ENCODE peak calls at places on chromosome 7, in five cellular contexts. L is HepG2, C is K562, Z is H1, R is GM12878. N is an unnamed sample.

GRCh38 chr7:101636822-101637623 is 7.9 kb upstream of the MYL10 start:
- DNase-seq in L (no peak), C (no peak), Z (no peak), R (no peak), N (peak; percentile 37)

GRCh38 chr7:36620166-36620708 is 104.1 kb downstream of the AOAH start:
- DNase-seq in L (no peak), C (no peak), Z (no peak), R (no peak), N (no peak)

GRCh38 chr7:120404042-120404441 is 131.1 kb downstream of the KCND2 start:
- DNase-seq in L (no peak), C (no peak), Z (no peak), R (no peak), N (no peak)

GRCh38 chr7:139896288-139896687 is 67.2 kb downstream of the TBXAS1 start:
- DNase-seq in L (no peak), C (no peak), Z (no peak), R (no peak), N (no peak)

GRCh38 chr7:21367081-21367480 is 60.8 kb upstream of the SP4 start:
- DNase-seq in L (no peak), C (no peak), Z (no peak), R (no peak), N (no peak)

GRCh38 chr7:139594911-139595476 is 71.5 kb downstream of the CLEC2L start:
- DNase-seq in L (no peak), C (no peak), Z (no peak), R (no peak), N (no peak)

GRCh38 chr7:23529262-23529859 is 2.4 kb downstream of the TRA2A start:
- DNase-seq in L (no peak), C (no peak), Z (no peak), R (no peak), N (no peak)

GRCh38 chr7:32929430-32930161 is 27.6 kb upstream of the FKBP9 start:
- DNase-seq in L (no peak), C (no peak), Z (no peak), R (no peak), N (no peak)

GRCh38 chr7:101620991-101621390 is 8.1 kb downstream of the MYL10 start:
- DNase-seq in L (no peak), C (no peak), Z (no peak), R (no peak), N (peak; percentile 37)

GRCh38 chr7:34373940-34374339 is 284.1 kb upstream of the NPSR1 start:
- DNase-seq in L (no peak), C (no peak), Z (no peak), R (no peak), N (no peak)

GRCh38 chr7:150428671-150429451 is 21.6 kb upstream of the GIMAP8 start:
- DNase-seq in L (no peak), C (no peak), Z (peak; percentile 49), R (peak; percentile 61), N (no peak)

GRCh38 chr7:42961182-42961581 is 29.0 kb downstream of the MRPL32 start:
- DNase-seq in L (no peak), C (no peak), Z (no peak), R (no peak), N (no peak)
- TF ChIP-seq RFX5 in L (no peak), C (no peak), Z (no peak), R (no peak), N (no peak)

DNA sequence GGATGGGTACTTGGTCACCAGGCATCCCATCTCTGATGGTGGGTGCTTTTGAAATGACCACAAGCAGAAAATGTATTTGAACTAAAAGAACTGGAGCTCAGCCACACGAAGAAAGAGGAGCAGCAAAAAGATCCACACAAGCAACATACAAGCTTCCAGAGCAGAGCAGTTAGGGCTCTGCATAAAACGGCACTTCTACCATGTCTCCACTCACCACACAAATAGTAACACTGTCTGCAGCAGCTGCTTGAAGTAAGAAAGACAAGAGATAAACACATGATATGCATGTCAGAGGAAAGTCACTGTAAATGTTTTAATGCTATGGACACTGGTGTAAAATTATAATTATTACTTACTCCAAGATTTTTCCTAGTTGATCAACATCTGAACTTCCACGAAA is 32.5 kb upstream of the FAM133B start:
- DNase-seq in L (no peak), C (no peak), Z (no peak), R (no peak), N (no peak)
- TF ChIP-seq YY1 in L (no peak), C (no peak), Z (no peak), R (no peak), N (no peak)

GRCh38 chr7:158924956-158925355 is 68.6 kb downstream of the DYNC2I1 start:
- DNase-seq in L (no peak), C (no peak), Z (no peak), R (no peak), N (no peak)
- TF ChIP-seq RFX5 in L (no peak), C (no peak), Z (no peak), R (no peak), N (no peak)

DNA sequence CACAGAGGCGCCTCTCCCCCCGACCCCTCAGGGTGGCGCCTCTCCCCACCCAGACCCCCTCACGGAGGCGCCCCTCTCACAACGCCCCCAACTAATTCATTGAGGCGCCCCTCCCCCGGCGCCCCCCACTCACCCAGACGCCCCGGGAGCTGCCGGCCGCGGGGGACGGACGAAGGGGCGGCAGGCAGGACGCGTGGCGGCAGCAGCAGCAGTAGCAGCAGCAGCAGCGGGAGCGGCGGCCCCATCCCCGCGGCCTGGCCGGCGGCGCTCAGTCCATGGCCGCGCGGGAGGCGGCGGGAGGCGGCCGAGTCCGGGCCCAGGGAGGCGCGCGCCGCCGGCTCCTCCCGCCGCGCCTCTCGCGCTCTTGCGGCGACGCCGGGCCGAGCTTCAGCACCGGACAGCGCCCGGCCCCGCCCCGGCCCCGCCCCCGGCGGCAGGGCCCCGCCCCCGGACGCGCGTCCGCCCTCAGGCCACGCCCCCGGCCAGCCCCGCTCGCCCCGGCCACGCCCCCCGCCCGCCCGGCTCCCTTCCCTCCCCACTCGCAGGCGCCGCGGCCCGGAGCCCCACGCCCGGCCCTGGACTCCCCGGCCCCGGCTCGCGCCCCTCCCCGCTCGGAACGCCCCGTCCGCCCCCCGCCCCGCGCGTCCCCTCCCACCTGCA is at the start of gene PTPRN2:
- DNase-seq in L (no peak), C (peak; percentile 100), Z (peak; percentile 77), R (no peak), N (peak; percentile 100)
- TF ChIP-seq YY1 in L (peak; percentile 59), C (no peak), Z (peak; percentile 29), R (no peak), N (no peak)

DNA sequence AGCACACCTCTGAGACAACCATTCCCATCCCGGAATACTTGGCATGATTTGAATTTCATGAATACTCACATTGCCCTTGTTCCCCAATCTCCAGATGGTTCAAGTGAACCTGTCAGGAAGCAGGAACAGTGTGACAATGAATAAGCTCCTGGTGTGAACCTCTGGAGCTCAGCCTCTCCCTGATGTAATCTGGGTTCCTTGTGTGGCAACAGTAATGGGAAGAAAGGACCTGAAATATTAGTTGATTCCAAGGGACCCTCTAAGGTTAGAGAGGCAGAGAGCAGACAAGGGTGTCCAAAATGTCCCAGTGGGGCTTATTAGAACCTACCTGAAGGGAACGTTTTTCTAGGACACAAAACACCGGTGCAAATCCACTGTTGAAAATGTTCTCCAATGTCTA is 8.5 kb downstream of the OR2A7 start:
- DNase-seq in L (no peak), C (no peak), Z (no peak), R (no peak), N (no peak)
- TF ChIP-seq RFX5 in L (no peak), C (no peak), Z (no peak), R (no peak), N (no peak)